ENCODE peak calls at places on chromosomes 4 and X, in five cellular contexts. O, E, G, H and A are unnamed samples.

GRCh38 chr4:156584100-156584499 is 387.5 kb downstream of the PDGFC start:
- DNase-seq in O (peak), E (no peak), G (no peak), H (no peak), A (no peak)

GRCh38 chr4:10521386-10521785 is 64.2 kb upstream of the ZNF518B start:
- DNase-seq in O (no peak), E (no peak), G (no peak), H (no peak), A (no peak)

GRCh38 chr4:105122334-105122733 is 24.3 kb upstream of the TET2 start:
- DNase-seq in O (peak), E (no peak), G (no peak), H (no peak), A (no peak)

GRCh38 chr4:156778093-156778492 is 193.5 kb downstream of the PDGFC start:
- DNase-seq in O (peak), E (no peak), G (no peak), H (no peak), A (no peak)

GRCh38 chr4:56757821-56758400 is 63.6 kb downstream of the SPINK2 start:
- DNase-seq in O (peak), E (peak), G (peak), H (no peak), A (peak)

GRCh38 chr4:100938698-100939097 is 408.6 kb downstream of the PPP3CA start:
- DNase-seq in O (no peak), E (no peak), G (no peak), H (no peak), A (no peak)

GRCh38 chr4:120736312-120736711 is 186.2 kb downstream of the PRDM5 start:
- DNase-seq in O (no peak), E (no peak), G (no peak), H (no peak), A (no peak)

GRCh38 chrX:82816001-82816400 is 692.1 kb upstream of the POU3F4 start:
- DNase-seq in O (no peak), E (no peak), G (no peak), H (no peak), A (no peak)

GRCh38 chr4:141705747-141706377 is 69.5 kb downstream of the IL15 start:
- DNase-seq in O (no peak), E (no peak), G (no peak), H (no peak), A (no peak)

GRCh38 chrX:110450050-110450449 is 91.4 kb downstream of the RTL9 start:
- DNase-seq in O (peak), E (no peak), G (peak), H (peak), A (peak)

DNA sequence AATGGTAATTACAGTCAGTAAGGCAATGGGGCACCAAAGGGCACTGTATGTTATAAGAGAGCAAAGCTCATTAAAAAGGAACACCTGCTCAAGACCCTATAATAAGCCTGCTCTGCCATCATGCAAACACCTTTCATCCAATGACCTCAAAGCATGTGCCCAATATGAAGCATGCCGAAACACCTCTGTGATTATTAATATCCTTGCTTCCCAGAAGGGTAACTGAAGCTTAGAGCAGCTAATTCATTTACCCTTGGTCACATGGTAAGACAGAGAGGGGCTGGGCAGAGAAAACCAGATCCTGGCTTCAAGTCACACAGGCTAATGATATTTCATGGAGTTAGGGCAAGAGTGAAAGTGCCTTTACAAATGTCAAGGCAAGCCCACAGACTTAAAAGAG is 5.7 kb downstream of the AMOT start:
- DNase-seq in O (no peak), E (no peak), G (no peak), H (no peak), A (no peak)
- H3K4me3 ChIP-seq in O (no peak), E (no peak), G (no peak), H (no peak), A (no peak)

GRCh38 chrX:57821703-57822375 is 88.4 kb downstream of the ZXDA start:
- DNase-seq in O (peak), E (no peak), G (no peak), H (no peak), A (peak)
- TF ChIP-seq CTCF in O (peak), E (peak), G (peak), H (peak), A (peak)

GRCh38 chr4:139219450-139220055 is 42.5 kb upstream of the ELF2 start:
- DNase-seq in O (no peak), E (no peak), G (no peak), H (no peak), A (no peak)

GRCh38 chr4:139208404-139208945 is 31.5 kb upstream of the ELF2 start:
- DNase-seq in O (peak), E (no peak), G (no peak), H (no peak), A (peak)

GRCh38 chr4:139209470-139210063 is 32.5 kb upstream of the ELF2 start:
- DNase-seq in O (no peak), E (no peak), G (no peak), H (no peak), A (no peak)

GRCh38 chr4:139210486-139210885 is 33.5 kb upstream of the ELF2 start:
- DNase-seq in O (no peak), E (no peak), G (no peak), H (peak), A (no peak)

DNA sequence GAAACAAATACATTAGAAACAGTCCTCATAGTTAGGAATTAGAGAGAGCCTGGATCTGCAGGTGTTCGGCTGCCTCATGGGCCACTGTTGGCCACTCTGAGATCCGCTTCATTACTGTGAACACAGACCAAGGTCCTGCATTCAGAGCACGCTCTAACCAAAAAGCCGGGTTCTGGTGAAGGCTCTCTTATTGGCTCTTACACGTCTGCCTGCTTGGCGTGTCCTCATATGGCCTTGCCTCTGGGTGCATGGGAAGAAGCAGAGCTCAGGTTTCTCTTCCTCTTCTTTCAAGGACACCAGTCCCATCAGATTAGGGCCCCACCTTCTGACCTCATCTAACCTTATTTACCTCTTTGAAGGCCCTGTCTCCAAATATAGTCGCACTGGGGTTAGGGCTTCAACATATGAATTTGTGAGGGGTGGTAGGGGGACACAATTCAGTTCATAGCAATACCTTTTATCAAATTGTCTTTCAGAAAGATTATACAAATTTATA is 37.1 kb upstream of the ELF2 start:
- DNase-seq in O (no peak), E (no peak), G (no peak), H (peak), A (no peak)
- H3K4me3 ChIP-seq in O (no peak), E (no peak), G (no peak), H (no peak), A (no peak)

GRCh38 chrX:123732679-123733363 is at the start of gene THOC2:
- DNase-seq in O (peak), E (peak), G (peak), H (peak), A (no peak)
- TF ChIP-seq CTCF in O (peak), E (peak), G (peak), H (peak), A (peak)

GRCh38 chr4:103024996-103025395 is 5.5 kb upstream of the SLC9B1 start:
- DNase-seq in O (no peak), E (no peak), G (no peak), H (no peak), A (no peak)

GRCh38 chr4:103021120-103021519 is 1.6 kb upstream of the SLC9B1 start:
- DNase-seq in O (no peak), E (no peak), G (no peak), H (no peak), A (no peak)

GRCh38 chr4:103018391-103019318 is 850 bp downstream of the SLC9B1 start:
- DNase-seq in O (no peak), E (no peak), G (peak), H (no peak), A (no peak)

GRCh38 chr4:103019319-103020124 is at the start of gene SLC9B1:
- DNase-seq in O (peak), E (peak), G (peak), H (peak), A (peak)
- H3K4me3 ChIP-seq in O (peak), E (peak), G (peak), H (peak), A (peak)

GRCh38 chr4:161952382-161952781 is 211.4 kb downstream of the FSTL5 start:
- DNase-seq in O (peak), E (no peak), G (no peak), H (no peak), A (no peak)
- TF ChIP-seq CTCF in O (peak), E (no peak), G (no peak), H (no peak), A (no peak)

DNA sequence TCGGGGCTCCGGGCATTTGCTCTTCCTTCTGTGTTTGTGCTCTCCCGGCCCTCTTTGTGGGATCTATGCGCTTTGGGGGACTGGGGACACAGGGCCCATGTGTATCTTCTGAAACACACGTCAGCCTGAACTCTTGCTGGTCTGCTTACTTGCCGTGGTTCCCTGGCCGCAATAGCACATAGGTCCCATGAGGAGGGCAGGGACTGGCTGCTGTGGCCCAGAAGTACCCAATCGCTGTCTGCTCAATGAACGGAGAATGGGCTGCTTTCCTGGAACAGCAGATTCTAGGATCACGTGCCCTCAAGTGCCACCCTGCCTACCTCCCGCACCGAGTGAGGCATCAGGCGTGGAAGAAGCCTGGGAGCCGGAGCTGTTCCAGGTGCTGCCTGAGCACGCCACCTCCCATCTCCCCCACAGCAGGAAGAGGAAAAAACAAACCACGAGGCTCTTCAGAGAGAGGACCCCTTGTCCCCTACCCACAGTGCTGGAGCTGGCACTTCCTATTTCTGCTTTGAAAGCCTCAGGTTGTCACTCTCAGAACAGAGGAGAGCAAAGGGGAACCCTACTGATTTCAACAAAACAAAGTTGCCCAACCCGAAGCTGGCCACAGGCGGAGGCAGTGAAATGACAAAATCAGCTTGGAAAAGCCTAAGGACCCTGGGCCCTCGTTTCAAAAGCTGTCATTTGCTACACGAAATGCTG is 3.8 kb downstream of the G6PD start:
- DNase-seq in O (no peak), E (no peak), G (peak), H (no peak), A (no peak)
- H3K4me3 ChIP-seq in O (no peak), E (no peak), G (peak), H (no peak), A (no peak)

GRCh38 chrX:41802958-41803357 is 79.0 kb downstream of the GPR82 start:
- DNase-seq in O (no peak), E (no peak), G (no peak), H (no peak), A (no peak)
- TF ChIP-seq CTCF in O (no peak), E (no peak), G (no peak), H (peak), A (peak)